ENCODE peak calls at places on chromosomes 1 and 21, in seven cellular contexts. U, Q, A, K, D, R and H are unnamed samples.

GRCh38 chr1:201914456-201915235 is 25.9 kb downstream of the SHISA4 start:
- DNase-seq in K (no peak), D (no peak), U (no peak), R (no peak), A (no peak), Q (no peak), H (no peak)

GRCh38 chr21:30072496-30072895 is 94.1 kb downstream of the CLDN17 start:
- DNase-seq in D (no peak), K (peak), R (no peak), Q (no peak), U (peak), A (no peak), H (no peak)

GRCh38 chr1:9438431-9439073 is 100.7 kb upstream of the SLC25A33 start:
- DNase-seq in R (peak), K (no peak), U (no peak), A (no peak), D (peak), Q (peak), H (no peak)

GRCh38 chr1:9890224-9890731 is 19.8 kb downstream of the CTNNBIP1 start:
- DNase-seq in U (no peak), A (no peak), R (peak), K (no peak), Q (peak), D (peak), H (no peak)

GRCh38 chr1:72282271-72282656 is at the start of gene NEGR1:
- DNase-seq in A (no peak), K (peak), R (no peak), D (peak), Q (peak), U (peak), H (peak)

GRCh38 chr1:194268839-194269238 is 1082.4 kb upstream of the B3GALT2 start:
- DNase-seq in U (no peak), D (peak), A (no peak), R (no peak), K (no peak), Q (no peak), H (no peak)

GRCh38 chr1:235639586-235640205 is 9.9 kb downstream of the GNG4 start:
- DNase-seq in A (no peak), U (no peak), K (no peak), R (no peak), Q (no peak), D (no peak), H (no peak)

GRCh38 chr1:77416692-77417450 is 135.1 kb downstream of the AK5 start:
- DNase-seq in K (no peak), Q (no peak), U (no peak), D (peak), R (no peak), A (no peak), H (no peak)

GRCh38 chr1:114352797-114353196 is 158.2 kb downstream of the TRIM33 start:
- DNase-seq in Q (no peak), U (peak), A (no peak), D (no peak), K (no peak), R (no peak), H (no peak)

GRCh38 chr1:214425101-214425500 is 126.3 kb downstream of the PTPN14 start:
- DNase-seq in U (no peak), Q (no peak), K (no peak), D (no peak), R (no peak), A (no peak), H (no peak)

GRCh38 chr1:214146523-214146922 is 134.4 kb upstream of the SMYD2 start:
- DNase-seq in D (no peak), K (no peak), U (no peak), Q (no peak), R (no peak), A (no peak), H (no peak)

GRCh38 chr1:93766451-93766850 is 84.8 kb upstream of the BCAR3 start:
- DNase-seq in R (no peak), A (no peak), U (no peak), Q (no peak), K (no peak), D (no peak), H (no peak)

GRCh38 chr1:15355968-15356621 is 53.6 kb upstream of the EFHD2 start:
- DNase-seq in A (no peak), D (peak), Q (no peak), U (no peak), K (no peak), R (no peak), H (no peak)

GRCh38 chr21:20086508-20086907 is 911.7 kb upstream of the NCAM2 start:
- DNase-seq in U (no peak), Q (no peak), D (no peak), K (no peak), A (no peak), R (no peak), H (no peak)

GRCh38 chr1:169044296-169044695 is 62.2 kb upstream of the ATP1B1 start:
- DNase-seq in A (no peak), U (no peak), D (no peak), K (no peak), R (no peak), Q (no peak), H (no peak)

GRCh38 chr1:155062151-155062686 is 1.3 kb upstream of the EFNA4 start:
- DNase-seq in D (no peak), R (no peak), Q (peak), U (peak), A (no peak), K (peak), H (no peak)

GRCh38 chr21:14686466-14687276 is 140.6 kb upstream of the SAMSN1 start:
- DNase-seq in K (no peak), Q (no peak), A (no peak), D (no peak), R (no peak), U (no peak), H (peak)

DNA sequence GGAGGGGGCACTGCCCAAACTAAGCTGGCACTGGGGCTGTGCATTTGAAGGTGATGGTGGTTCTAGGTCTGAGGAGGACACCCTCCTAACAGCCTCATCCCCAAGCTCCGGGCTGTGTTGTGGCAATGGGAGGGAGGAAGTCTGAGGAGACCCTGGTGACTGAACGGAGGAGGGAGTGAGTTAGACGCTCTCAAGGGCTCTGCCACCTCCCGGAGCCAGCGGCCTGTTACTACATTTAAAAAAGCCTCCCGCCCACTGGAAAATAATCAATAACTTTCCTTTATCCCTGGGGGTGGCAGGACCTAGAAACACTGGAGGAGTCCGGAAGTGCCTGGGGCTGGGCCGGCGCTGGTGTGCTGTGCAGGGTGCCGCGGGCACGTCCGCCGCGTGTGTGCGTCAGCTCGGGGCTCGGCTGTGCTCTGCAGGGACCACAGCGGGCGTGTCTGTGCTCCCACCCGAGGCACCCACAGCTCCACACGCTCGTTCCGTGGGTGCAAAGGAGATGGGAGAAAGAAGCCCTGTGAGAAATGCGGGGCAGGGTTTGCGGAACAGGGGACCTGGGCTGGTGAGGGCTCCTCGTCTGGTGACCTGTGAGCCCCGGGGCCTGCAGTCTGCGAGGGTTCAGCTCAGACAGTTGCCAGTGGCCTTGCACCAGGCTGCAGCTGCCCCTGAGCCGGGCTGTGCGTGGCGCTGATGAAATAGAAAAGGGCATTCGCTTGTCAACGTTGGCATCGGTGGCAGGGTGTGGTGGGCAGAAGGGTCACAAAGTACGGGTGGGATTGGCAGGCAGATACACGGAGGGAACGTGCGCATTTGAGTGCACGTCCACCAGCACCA is 5.3 kb downstream of the SAMD11 start:
- DNase-seq in Q (no peak), D (no peak), A (no peak), R (no peak), K (no peak), U (no peak), H (no peak)
- TF ChIP-seq CTCF in Q (no peak), D (no peak), A (no peak), R (no peak), K (no peak), U (no peak), H (no peak)

DNA sequence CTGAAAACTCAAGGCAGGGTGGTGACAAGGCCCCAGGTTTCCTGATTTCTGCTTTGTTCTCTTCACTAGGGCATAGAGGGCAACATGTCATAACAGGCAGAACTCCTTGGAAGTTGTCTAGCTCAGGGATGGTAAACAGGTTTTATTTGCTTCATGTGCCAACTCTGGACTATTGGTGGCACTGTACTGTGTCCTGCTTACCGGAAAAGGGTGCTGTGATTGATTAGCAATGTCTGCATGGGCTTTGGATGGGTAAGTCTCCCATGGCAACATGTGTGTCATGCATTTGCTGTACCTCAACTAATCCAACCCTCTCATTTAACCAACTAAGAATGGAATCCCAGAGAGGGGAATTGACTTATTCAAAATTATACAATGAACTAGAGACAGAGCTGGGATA is 70.7 kb upstream of the USP24 start:
- DNase-seq in Q (no peak), K (no peak), R (no peak), D (no peak), U (no peak), A (no peak), H (no peak)
- TF ChIP-seq CTCF in Q (no peak), K (no peak), R (no peak), D (no peak), U (no peak), A (no peak), H (no peak)

GRCh38 chr1:63918395-63918945 is 144.7 kb downstream of the ROR1 start:
- DNase-seq in K (no peak), D (no peak), A (no peak), Q (no peak), U (no peak), R (no peak), H (no peak)

GRCh38 chr1:63916485-63917360 is 142.9 kb downstream of the ROR1 start:
- DNase-seq in K (no peak), D (no peak), Q (no peak), A (no peak), R (no peak), U (no peak), H (no peak)

GRCh38 chr1:63920154-63921117 is 146.6 kb downstream of the ROR1 start:
- DNase-seq in K (no peak), Q (no peak), D (no peak), A (no peak), U (no peak), R (no peak), H (no peak)

GRCh38 chr1:63915121-63915520 is 141.3 kb downstream of the ROR1 start:
- DNase-seq in D (no peak), K (no peak), Q (no peak), U (no peak), A (no peak), R (no peak), H (no peak)

DNA sequence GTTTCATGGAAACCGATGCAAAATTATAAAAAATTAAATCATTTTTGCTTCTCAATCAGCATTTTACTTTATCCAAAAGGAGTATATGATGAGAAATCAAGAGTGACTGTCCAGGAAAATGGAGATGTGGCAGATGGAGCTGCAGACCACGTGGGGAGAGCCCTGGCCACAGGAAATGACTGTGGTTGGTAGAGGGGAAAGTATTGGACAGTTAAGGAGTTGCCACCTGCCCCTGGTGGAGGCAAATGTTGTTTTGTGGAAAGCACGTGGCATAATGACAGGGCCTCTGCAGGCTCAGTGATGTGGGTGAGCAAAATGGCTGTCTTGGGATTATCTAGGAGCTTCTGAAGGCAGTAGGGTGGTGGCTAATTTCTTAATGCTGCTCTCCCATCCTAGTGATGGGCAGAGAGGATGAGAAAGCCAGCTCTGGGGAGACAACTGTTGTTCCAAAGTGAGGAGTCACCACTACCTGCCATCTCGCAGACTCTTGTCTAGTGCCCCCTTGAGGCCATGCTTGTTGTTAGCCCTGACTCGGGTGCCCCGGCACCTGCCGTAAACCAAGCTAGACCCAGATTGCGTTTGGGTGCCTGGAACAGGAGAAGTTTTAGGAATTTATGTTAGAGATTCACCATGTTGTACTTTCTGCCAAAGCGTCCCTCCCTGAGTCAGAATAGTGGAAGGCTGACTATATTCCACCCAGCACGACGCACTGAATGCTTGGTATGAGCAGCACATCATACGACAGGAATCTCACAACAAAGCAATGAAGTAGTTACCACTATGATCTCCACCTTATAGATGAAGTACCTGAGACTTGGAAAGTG is 144.0 kb downstream of the ROR1 start:
- DNase-seq in A (no peak), D (no peak), U (peak), R (no peak), Q (no peak), K (no peak), H (no peak)
- TF ChIP-seq CTCF in A (peak), D (peak), U (no peak), R (no peak), Q (peak), K (no peak), H (peak)

GRCh38 chr1:110209715-110210603 is at the start of gene KCNC4:
- DNase-seq in D (no peak), K (peak), U (peak), Q (peak), A (peak), R (peak), H (peak)
- TF ChIP-seq CTCF in D (no peak), K (no peak), U (no peak), Q (no peak), A (peak), R (no peak), H (no peak)

DNA sequence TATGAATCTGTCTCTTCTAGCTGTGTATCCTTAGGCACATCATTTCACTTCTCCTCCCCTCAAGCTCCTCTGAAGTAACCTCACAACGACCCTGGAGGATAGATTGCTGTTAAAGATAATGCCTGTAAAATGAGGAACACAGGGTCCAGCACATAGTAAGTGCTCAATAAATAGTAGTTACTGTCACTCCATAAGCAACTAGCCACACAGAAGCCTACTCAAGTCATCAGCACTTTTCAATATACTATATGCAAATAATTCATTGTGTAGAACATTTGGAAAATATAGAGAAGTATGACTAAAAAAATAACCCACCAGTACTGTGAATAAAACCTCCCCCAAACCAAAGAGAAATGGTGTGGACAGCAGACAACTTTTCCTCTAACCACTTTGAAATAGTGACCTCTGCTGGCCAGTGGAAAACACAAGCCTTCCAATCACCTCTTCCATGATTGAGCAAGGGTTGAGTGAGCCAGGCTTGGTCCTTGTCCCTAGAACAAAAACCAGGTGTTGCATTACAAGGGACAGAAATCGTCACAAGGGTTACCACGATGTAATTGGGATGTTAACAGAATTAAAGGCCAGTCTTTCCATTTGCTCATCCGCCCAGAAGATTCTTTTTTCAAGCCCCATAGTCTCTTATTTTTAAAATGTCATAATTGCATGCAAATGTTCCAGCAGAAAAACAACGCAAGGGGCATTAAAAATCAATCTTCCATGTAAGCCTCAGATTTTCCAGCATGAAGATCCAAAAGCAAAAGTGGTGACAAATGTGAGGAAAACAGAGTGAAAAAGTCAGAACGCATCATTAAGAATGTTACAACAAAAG is 15.7 kb upstream of the GLIS1 start:
- DNase-seq in R (no peak), A (no peak), U (peak), K (peak), D (no peak), Q (no peak), H (no peak)
- TF ChIP-seq CTCF in R (no peak), A (peak), U (peak), K (peak), D (peak), Q (peak), H (peak)

GRCh38 chr1:44919387-44919786 is 67.0 kb downstream of the EIF2B3 start:
- DNase-seq in K (no peak), Q (no peak), A (no peak), U (no peak), D (no peak), R (no peak), H (no peak)

GRCh38 chr1:44929556-44929955 is 56.8 kb downstream of the EIF2B3 start:
- DNase-seq in U (no peak), D (no peak), A (no peak), Q (no peak), R (no peak), K (no peak), H (no peak)

GRCh38 chr1:44926311-44926781 is 60.0 kb downstream of the EIF2B3 start:
- DNase-seq in Q (no peak), D (no peak), U (no peak), A (no peak), K (no peak), R (no peak), H (no peak)

DNA sequence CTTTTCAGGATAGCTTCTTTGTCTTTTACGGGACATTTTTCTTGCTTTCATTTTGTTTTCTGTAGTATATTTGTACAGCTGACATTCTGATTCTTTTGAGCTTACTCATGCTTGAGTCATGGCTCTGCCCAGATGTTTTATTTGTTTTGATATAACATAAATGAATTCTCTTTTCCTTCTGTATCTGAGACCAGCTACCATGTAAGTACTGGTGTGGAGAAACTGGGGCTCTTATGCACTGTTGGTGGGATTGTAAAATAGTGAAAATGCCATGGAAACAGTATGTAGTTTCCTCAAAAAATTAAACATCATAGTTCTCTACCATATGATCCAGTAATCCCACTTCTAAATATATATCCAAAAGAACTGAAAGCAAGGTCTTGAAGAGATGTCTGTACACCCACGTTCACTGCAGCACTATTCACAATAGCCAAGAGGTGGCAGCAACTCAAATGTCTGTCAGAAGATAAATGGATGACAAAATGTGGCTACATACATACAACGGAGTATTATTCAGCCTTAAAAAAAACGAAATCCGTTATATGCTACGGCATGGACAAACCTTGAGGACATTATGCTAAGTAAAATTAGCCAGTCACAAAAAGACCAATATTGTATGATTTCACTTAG is 61.4 kb downstream of the EIF2B3 start:
- DNase-seq in K (no peak), R (no peak), A (no peak), U (no peak), Q (no peak), D (no peak), H (no peak)
- TF ChIP-seq CTCF in K (peak), R (no peak), A (peak), U (peak), Q (peak), D (peak), H (peak)

DNA sequence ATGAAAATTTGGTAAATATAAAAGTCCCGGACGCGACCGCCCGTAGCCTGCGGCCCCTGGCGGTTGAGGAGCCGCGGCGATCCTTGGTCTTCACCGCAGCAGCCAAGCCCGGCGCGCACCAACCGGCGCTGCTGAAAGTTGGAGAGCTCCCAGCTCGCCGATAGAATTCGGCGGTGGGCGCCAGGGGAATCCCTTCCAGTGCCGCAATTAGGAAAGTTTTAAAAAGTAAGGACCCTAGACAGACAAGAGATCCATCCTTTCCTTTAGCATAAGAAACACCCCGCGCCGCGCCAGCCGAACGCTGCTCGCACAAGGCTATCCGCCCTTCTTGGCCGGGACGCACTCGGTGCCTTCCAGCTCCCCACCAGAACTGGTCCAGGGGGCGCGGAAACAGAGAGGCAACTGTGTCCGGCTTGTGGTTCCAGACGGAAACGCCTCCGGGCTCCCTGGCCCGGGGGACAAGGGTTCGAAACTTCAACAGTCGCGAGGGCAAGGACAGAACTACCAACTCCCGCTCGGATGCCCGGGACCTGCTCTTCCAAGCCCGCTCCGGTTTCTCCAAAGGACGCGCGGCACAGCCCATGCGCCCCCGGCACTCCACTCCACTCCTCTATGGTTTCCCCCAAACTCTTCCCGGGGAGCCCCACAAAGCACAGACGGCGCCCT is 1.7 kb downstream of the FAM78B start:
- DNase-seq in U (peak), Q (peak), R (no peak), K (peak), D (no peak), A (no peak), H (peak)
- TF ChIP-seq CTCF in U (peak), Q (peak), R (no peak), K (peak), D (peak), A (peak), H (peak)